ENCODE peak calls at places on chromosomes 6 and 20, in nine cellular contexts. P is pancreas; U is IMR-90; K is CD8-positive, alpha-beta T cell; X is stomach; B is heart left ventricle; D is PC-9; W is NT2/D1; E is astrocyte. L is an unnamed sample.

GRCh38 chr6:131657630-131658111 is 20.6 kb downstream of the ENPP3 start:
- DNase-seq in P (no peak), U (peak; percentile 85), K (no peak), X (no peak), B (no peak), D (peak; percentile 25), W (no peak), E (peak; percentile 95), L (no peak)

GRCh38 chr6:4303638-4304037 is 168.3 kb upstream of the ECI2 start:
- DNase-seq in P (no peak), U (no peak), K (no peak), X (no peak), B (no peak), D (no peak), W (no peak), E (no peak), L (no peak)

GRCh38 chr20:14709439-14709838 is 372.0 kb upstream of the FLRT3 start:
- DNase-seq in P (no peak), U (no peak), K (no peak), X (no peak), B (no peak), D (no peak), W (no peak), E (no peak), L (no peak)

GRCh38 chr6:151004415-151005024 is 139.0 kb downstream of the MTHFD1L start:
- DNase-seq in P (no peak), U (peak; percentile 95), K (no peak), X (no peak), B (peak; percentile 36), D (peak; percentile 5), W (no peak), E (peak; percentile 96), L (no peak)

GRCh38 chr20:10619427-10619826 is 54.4 kb downstream of the JAG1 start:
- DNase-seq in P (no peak), U (peak; percentile 92), K (no peak), X (no peak), B (no peak), D (no peak), W (no peak), E (peak; percentile 95), L (no peak)

GRCh38 chr6:16544521-16544920 is 216.7 kb downstream of the ATXN1 start:
- DNase-seq in P (no peak), U (no peak), K (no peak), X (no peak), B (no peak), D (no peak), W (no peak), E (no peak), L (no peak)

GRCh38 chr6:144346719-144347446 is 61.7 kb downstream of the UTRN start:
- DNase-seq in P (no peak), U (peak; percentile 84), K (no peak), X (no peak), B (no peak), D (peak; percentile 48), W (no peak), E (peak; percentile 82), L (no peak)

GRCh38 chr6:21664263-21665081 is 70.9 kb downstream of the SOX4 start:
- DNase-seq in P (peak; percentile 66), U (no peak), K (no peak), X (no peak), B (peak; percentile 52), D (peak; percentile 34), W (no peak), E (peak; percentile 27), L (no peak)

GRCh38 chr6:162118706-162119105 is 608.9 kb downstream of the PRKN start:
- DNase-seq in P (no peak), U (no peak), K (no peak), X (no peak), B (no peak), D (no peak), W (no peak), E (no peak), L (no peak)

GRCh38 chr6:63813531-63813930 is 177.9 kb downstream of the PHF3 start:
- DNase-seq in P (no peak), U (no peak), K (no peak), X (no peak), B (no peak), D (no peak), W (no peak), E (no peak), L (no peak)

GRCh38 chr6:7108964-7109836 is 1.4 kb downstream of the RREB1 start:
- DNase-seq in P (peak; percentile 69), U (peak; percentile 82), K (peak; percentile 34), X (peak; percentile 57), B (peak; percentile 68), D (no peak), W (no peak), E (peak; percentile 67), L (peak; percentile 56)

GRCh38 chr6:145271601-145272000 is 463.7 kb downstream of the EPM2A start:
- DNase-seq in P (no peak), U (no peak), K (no peak), X (no peak), B (no peak), D (no peak), W (no peak), E (no peak), L (no peak)

GRCh38 chr6:158066161-158066781 is 84.6 kb downstream of the SYNJ2 start:
- DNase-seq in P (no peak), U (no peak), K (no peak), X (no peak), B (no peak), D (no peak), W (no peak), E (no peak), L (no peak)

GRCh38 chr6:79524065-79524464 is 13.2 kb downstream of the LCA5 start:
- DNase-seq in P (no peak), U (no peak), K (no peak), X (no peak), B (no peak), D (no peak), W (no peak), E (no peak), L (no peak)

GRCh38 chr6:83062225-83062624 is 3.4 kb downstream of the UBE3D start:
- DNase-seq in P (no peak), U (peak; percentile 67), K (no peak), X (no peak), B (no peak), D (no peak), W (no peak), E (no peak), L (no peak)

GRCh38 chr6:139597781-139598368 is 223.4 kb upstream of the CITED2 start:
- DNase-seq in P (peak; percentile 67), U (peak; percentile 98), K (no peak), X (peak; percentile 80), B (peak; percentile 72), D (no peak), W (no peak), E (peak; percentile 99), L (peak; percentile 81)

GRCh38 chr6:137185290-137185689 is 11.8 kb upstream of the IL22RA2 start:
- DNase-seq in P (no peak), U (no peak), K (no peak), X (no peak), B (no peak), D (no peak), W (no peak), E (no peak), L (no peak)
- H3K9me3 ChIP-seq in P (no peaks in the 10 kb centered on the region), U (peaks cover 21% of the 10 kb centered on the region), K (no peaks in the 10 kb centered on the region), X (peaks cover 30% of the 10 kb centered on the region), B (peaks cover 64% of the 10 kb centered on the region), D (peaks cover 65% of the 10 kb centered on the region), W (peaks cover 95% of the 10 kb centered on the region), E (peaks cover 10% of the 10 kb centered on the region), L (peaks cover 41% of the 10 kb centered on the region)

GRCh38 chr20:47718398-47718797 is 66.9 kb downstream of the SULF2 start:
- DNase-seq in P (no peak), U (no peak), K (no peak), X (no peak), B (no peak), D (no peak), W (no peak), E (no peak), L (no peak)

GRCh38 chr20:47720636-47721427 is 64.4 kb downstream of the SULF2 start:
- DNase-seq in P (no peak), U (peak; percentile 12), K (no peak), X (no peak), B (no peak), D (no peak), W (no peak), E (peak; percentile 86), L (no peak)

GRCh38 chr20:47719211-47719610 is 66.1 kb downstream of the SULF2 start:
- DNase-seq in P (no peak), U (no peak), K (no peak), X (no peak), B (no peak), D (no peak), W (no peak), E (no peak), L (no peak)

GRCh38 chr20:47717421-47717820 is 67.9 kb downstream of the SULF2 start:
- DNase-seq in P (no peak), U (no peak), K (no peak), X (no peak), B (no peak), D (no peak), W (no peak), E (no peak), L (no peak)

DNA sequence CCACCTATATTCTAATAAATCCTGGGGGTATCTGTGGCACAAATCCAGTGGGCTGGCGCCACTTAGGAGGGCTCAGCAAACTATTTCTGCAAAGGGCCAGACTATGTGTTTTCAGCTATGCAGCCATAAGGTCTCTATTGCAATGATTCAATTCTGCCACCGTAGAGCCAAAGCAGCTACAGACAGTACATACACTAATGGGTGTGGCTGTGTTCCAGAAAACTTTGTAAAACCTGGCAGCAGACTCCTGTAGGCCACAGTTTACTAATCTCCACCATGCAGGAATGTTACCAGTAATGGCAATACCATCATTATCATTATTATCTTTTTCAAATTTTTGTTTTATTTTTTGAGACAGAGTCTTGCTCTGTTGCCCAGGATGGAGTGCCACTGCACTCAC is 65.7 kb downstream of the SULF2 start:
- DNase-seq in P (no peak), U (no peak), K (no peak), X (no peak), B (no peak), D (no peak), W (no peak), E (peak; percentile 58), L (no peak)
- H3K9me3 ChIP-seq in P (no peaks in the 10 kb centered on the region), U (no peaks in the 10 kb centered on the region), K (no peaks in the 10 kb centered on the region), X (no peaks in the 10 kb centered on the region), B (no peaks in the 10 kb centered on the region), D (no peaks in the 10 kb centered on the region), W (no peaks in the 10 kb centered on the region), E (no peaks in the 10 kb centered on the region), L (no peaks in the 10 kb centered on the region)

GRCh38 chr20:28562510-28562898 is 2695.0 kb upstream of the DEFB115 start:
- DNase-seq in P (no peak), U (peak; percentile 89), K (no peak), X (no peak), B (no peak), D (peak; percentile 37), W (no peak), E (peak; percentile 79), L (no peak)
- H3K9me3 ChIP-seq in P (no peaks in the 10 kb centered on the region), U (no peaks in the 10 kb centered on the region), K (no peaks in the 10 kb centered on the region), X (peaks cover 11% of the 10 kb centered on the region), B (no peaks in the 10 kb centered on the region), D (no peaks in the 10 kb centered on the region), W (no peaks in the 10 kb centered on the region), E (peaks cover 5% of the 10 kb centered on the region), L (peaks cover 7% of the 10 kb centered on the region)

DNA sequence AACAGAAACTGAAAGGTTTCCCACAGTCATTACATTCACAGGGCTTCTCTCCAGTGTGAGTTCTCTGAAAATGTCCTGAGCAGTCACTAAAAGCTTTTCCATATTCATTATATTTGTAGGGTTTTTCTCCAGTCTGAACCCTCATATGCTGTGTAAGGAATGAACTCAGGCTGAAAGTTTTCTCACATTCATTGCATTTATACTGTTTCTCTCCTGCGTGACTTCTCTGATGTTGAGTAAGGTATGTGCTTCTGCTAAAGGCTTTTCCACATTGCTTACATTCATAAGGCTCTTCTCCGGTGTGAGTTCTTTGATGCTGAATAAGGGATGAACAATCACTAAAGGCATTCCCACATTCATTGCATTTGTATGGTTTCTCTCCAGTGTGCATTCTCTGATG is 29.8 kb upstream of the ZNF391 start:
- DNase-seq in P (no peak), U (no peak), K (no peak), X (no peak), B (no peak), D (no peak), W (no peak), E (no peak), L (no peak)
- H3K9me3 ChIP-seq in P (no peaks in the 10 kb centered on the region), U (no peaks in the 10 kb centered on the region), K (peaks cover 30% of the 10 kb centered on the region), X (peaks cover 31% of the 10 kb centered on the region), B (peaks cover 54% of the 10 kb centered on the region), D (peaks cover 43% of the 10 kb centered on the region), W (peaks cover 72% of the 10 kb centered on the region), E (peaks cover 9% of the 10 kb centered on the region), L (peaks cover 27% of the 10 kb centered on the region)